ENCODE peak calls at places on chromosomes 5 and 9, in five cellular contexts. Y is NCI-H526; R is COLO829; M is activated CD4-positive, alpha-beta T cell treated with anti-CD3 and anti-CD28 coated beads for 48 hours; H is hippocampal formation. D is an unnamed sample.

GRCh38 chr5:74370168-74370567 is 270.4 kb downstream of the ENC1 start:
- DNase-seq in R (no peak), M (no peak), H (no peak), Y (no peak), D (no peak)

GRCh38 chr5:90221947-90222346 is 187.6 kb downstream of the CETN3 start:
- DNase-seq in M (no peak), H (no peak), R (no peak), Y (no peak), D (no peak)

GRCh38 chr9:134301387-134302129 is 24.7 kb upstream of the RXRA start:
- DNase-seq in Y (no peak), M (peak), H (no peak), R (no peak), D (peak)

GRCh38 chr5:1500411-1501091 is 23.2 kb downstream of the LPCAT1 start:
- DNase-seq in H (peak), Y (no peak), M (no peak), R (no peak), D (no peak)

GRCh38 chr5:82159014-82159413 is 119.1 kb downstream of the RPS23 start:
- DNase-seq in H (no peak), R (no peak), Y (no peak), M (no peak), D (no peak)

GRCh38 chr9:131484560-131485185 is 18.0 kb upstream of the POMT1 start:
- DNase-seq in R (no peak), Y (no peak), H (no peak), M (no peak), D (no peak)

GRCh38 chr5:143376911-143377838 is 26.3 kb downstream of the NR3C1 start:
- DNase-seq in Y (no peak), M (no peak), R (no peak), H (no peak), D (no peak)

GRCh38 chr5:64789457-64789856 is 20.7 kb downstream of the CWC27 start:
- DNase-seq in R (no peak), H (no peak), Y (no peak), M (no peak), D (no peak)

GRCh38 chr9:73348485-73348884 is 196.8 kb downstream of the ANXA1 start:
- DNase-seq in M (no peak), H (no peak), R (no peak), Y (no peak), D (no peak)

GRCh38 chr5:132408456-132408855 is 38.9 kb downstream of the SLC22A5 start:
- DNase-seq in R (no peak), H (no peak), Y (no peak), M (no peak), D (no peak)

GRCh38 chr9:95459867-95460626 is 56.7 kb downstream of the PTCH1 start:
- DNase-seq in M (no peak), R (no peak), H (no peak), Y (no peak), D (no peak)

GRCh38 chr9:136714096-136714875 is 1.9 kb downstream of the DIPK1B start:
- DNase-seq in R (no peak), M (no peak), Y (no peak), H (no peak), D (no peak)

GRCh38 chr9:106927916-106928315 is 65.0 kb downstream of the ZNF462 start:
- DNase-seq in Y (no peak), H (no peak), R (no peak), M (no peak), D (no peak)

GRCh38 chr5:62371409-62371808 is 32.3 kb downstream of the DIMT1 start:
- DNase-seq in M (no peak), Y (no peak), R (no peak), H (no peak), D (no peak)

GRCh38 chr5:143921525-143922311 is 109.8 kb downstream of the HMHB1 start:
- DNase-seq in H (no peak), Y (no peak), R (peak), M (no peak), D (no peak)

GRCh38 chr5:177300236-177300880 is 3.2 kb downstream of the RAB24 start:
- DNase-seq in M (peak), H (no peak), R (no peak), Y (no peak), D (peak)

GRCh38 chr5:125928663-125929062 is 494.5 kb upstream of the GRAMD2B start:
- DNase-seq in Y (no peak), H (no peak), R (no peak), M (no peak), D (no peak)

GRCh38 chr9:86751207-86751606 is 196.1 kb downstream of the GAS1 start:
- DNase-seq in Y (no peak), R (no peak), H (no peak), M (no peak), D (no peak)

GRCh38 chr5:139797335-139797734 is 1.7 kb downstream of the PSD2 start:
- DNase-seq in Y (no peak), M (no peak), H (no peak), R (no peak), D (no peak)

GRCh38 chr5:4584982-4585381 is 555.1 kb upstream of the ADAMTS16 start:
- DNase-seq in R (no peak), H (no peak), Y (no peak), M (no peak), D (no peak)

GRCh38 chr5:90741022-90741564 is 182.5 kb downstream of the ADGRV1 start:
- DNase-seq in M (no peak), R (no peak), Y (no peak), H (no peak), D (no peak)

D was measured in activated naive CD8-positive, alpha-beta T cell treated with anti-CD3 and anti-CD28 coated beads for 36 hours.